ENCODE peak calls at places on chromosomes 11 and 22, in seven cellular contexts. R, V, M, X, K, E and Z are unnamed samples.
A peak's percentile ranks its signal among the peaks of the same experiment; 100 is the strongest.

GRCh38 chr11:17352925-17353227 is 1.3 kb downstream of the NCR3LG1 start:
- DNase-seq in V (no peak), M (no peak), X (no peak), R (peak; percentile 35), E (peak; percentile 52), K (peak; percentile 57), Z (peak; percentile 57)

GRCh38 chr11:35138606-35138948 is 394 bp upstream of the CD44 start:
- DNase-seq in E (no peak), M (no peak), R (no peak), K (no peak), V (no peak), X (no peak), Z (peak; percentile 31)

GRCh38 chr11:97537407-97538150 is 1147.8 kb downstream of the JRKL start:
- DNase-seq in E (no peak), X (no peak), M (no peak), R (no peak), K (no peak), V (no peak), Z (peak; percentile 51)

GRCh38 chr11:114257621-114258558 is 38.3 kb upstream of the NNMT start:
- DNase-seq in X (no peak), E (peak; percentile 81), R (peak; percentile 64), V (no peak), M (no peak), K (no peak), Z (no peak)

GRCh38 chr22:29827091-29827490 is 11.0 kb downstream of the ASCC2 start:
- DNase-seq in M (no peak), X (no peak), E (no peak), R (no peak), K (no peak), V (no peak), Z (no peak)

GRCh38 chr11:130847517-130847916 is 68.8 kb downstream of the SNX19 start:
- DNase-seq in V (peak; percentile 46), E (no peak), M (no peak), X (no peak), R (peak; percentile 9), K (no peak), Z (no peak)

GRCh38 chr11:102831128-102831708 is 12.2 kb downstream of the MMP3 start:
- DNase-seq in K (no peak), M (no peak), X (no peak), E (peak; percentile 40), V (no peak), R (peak; percentile 4), Z (no peak)

GRCh38 chr22:37701121-37701786 is 4.4 kb downstream of the TRIOBP start:
- DNase-seq in M (no peak), E (no peak), K (no peak), X (no peak), R (no peak), V (no peak), Z (no peak)

GRCh38 chr11:104843150-104843837 is 55.0 kb downstream of the CASP12 start:
- DNase-seq in V (no peak), X (no peak), E (no peak), M (no peak), K (no peak), R (no peak), Z (no peak)

GRCh38 chr22:30314918-30315317 is 11.8 kb downstream of the TBC1D10A start:
- DNase-seq in V (no peak), K (peak; percentile 39), M (no peak), X (peak; percentile 66), R (no peak), E (no peak), Z (no peak)

GRCh38 chr11:120184371-120184945 is 26.4 kb upstream of the OAF start:
- DNase-seq in V (no peak), X (no peak), K (no peak), M (no peak), R (no peak), E (no peak), Z (no peak)

GRCh38 chr11:17979770-17980371 is 33.0 kb downstream of the SERGEF start:
- DNase-seq in E (peak; percentile 59), M (no peak), K (peak; percentile 77), V (no peak), X (no peak), R (peak; percentile 31), Z (peak; percentile 37)

GRCh38 chr11:1177020-1177770 is 19.4 kb downstream of the MUC5AC start:
- DNase-seq in R (no peak), E (no peak), K (no peak), V (no peak), X (no peak), M (no peak), Z (no peak)

GRCh38 chr22:42856179-42856864 is 751 bp downstream of the ARFGAP3 start:
- DNase-seq in X (no peak), R (peak; percentile 25), M (no peak), V (no peak), K (no peak), E (no peak), Z (peak; percentile 18)

GRCh38 chr11:93100211-93100610 is 97.6 kb downstream of the SLC36A4 start:
- DNase-seq in R (no peak), E (no peak), K (no peak), X (no peak), M (no peak), V (no peak), Z (no peak)

GRCh38 chr11:30960387-30960992 is 374.3 kb upstream of the MPPED2 start:
- DNase-seq in R (peak; percentile 44), E (peak; percentile 30), V (peak; percentile 35), X (no peak), K (no peak), M (no peak), Z (peak; percentile 28)

GRCh38 chr11:117143390-117143789 is 697 bp upstream of the PAFAH1B2 start:
- DNase-seq in R (no peak), E (peak; percentile 59), M (no peak), K (peak; percentile 27), V (no peak), X (no peak), Z (peak; percentile 64)

GRCh38 chr22:40231618-40232313 is 54.0 kb downstream of the TNRC6B start:
- DNase-seq in X (no peak), R (no peak), E (no peak), M (no peak), K (no peak), V (no peak), Z (no peak)

DNA sequence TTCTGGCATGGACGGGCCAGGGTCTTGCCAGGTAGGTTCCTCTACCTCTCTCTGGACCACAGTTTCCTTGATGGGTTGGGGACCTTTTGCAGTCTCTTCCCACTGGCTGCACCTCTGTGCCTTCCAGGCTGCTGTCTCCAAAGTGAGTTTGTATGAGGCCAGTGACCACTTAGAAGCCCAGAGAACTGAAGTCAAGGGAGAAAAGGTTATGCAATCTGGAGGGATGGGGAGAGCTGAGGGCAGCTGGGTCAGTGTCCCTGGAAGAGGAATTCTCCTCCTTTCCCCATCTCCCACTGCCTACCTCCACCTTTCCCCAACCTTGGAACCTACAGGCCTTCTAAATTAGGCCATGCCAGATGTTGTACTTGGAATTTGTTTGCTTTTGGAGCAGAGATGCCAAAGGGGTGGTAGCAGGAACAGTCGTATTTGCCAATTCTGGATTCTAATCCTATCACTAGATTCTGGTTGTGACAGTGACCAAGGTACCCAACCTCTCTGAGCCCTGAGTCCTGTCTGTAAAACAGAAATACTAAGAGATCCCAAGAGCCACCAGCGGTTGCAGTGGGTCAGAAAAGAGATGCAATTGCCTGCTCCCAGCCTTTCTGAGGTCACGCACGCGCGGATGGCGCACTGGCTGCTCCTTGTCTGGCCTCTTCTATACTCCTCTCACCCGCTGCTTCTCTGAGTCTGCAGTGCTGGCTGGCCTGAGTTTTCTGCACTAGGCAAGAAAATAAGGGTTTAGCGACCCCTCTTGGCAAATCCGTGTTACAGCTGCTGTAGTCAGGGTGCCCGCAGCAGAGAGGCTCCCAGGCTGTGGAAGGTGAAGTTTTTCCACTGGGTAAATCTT is 10.7 kb upstream of the ACCSL start:
- DNase-seq in E (peak; percentile 80), X (peak; percentile 4), V (peak; percentile 61), K (peak; percentile 47), M (peak; percentile 61), R (peak; percentile 63), Z (peak; percentile 90)
- TF ChIP-seq JUND in E (no peak), X (no peak), V (no peak), K (no peak), M (no peak), R (no peak), Z (no peak)

GRCh38 chr11:84675631-84676030 is 951.5 kb downstream of the DLG2 start:
- DNase-seq in X (no peak), M (no peak), V (no peak), R (no peak), K (no peak), E (no peak), Z (no peak)
- TF ChIP-seq JUND in X (no peak), M (no peak), V (no peak), R (no peak), K (no peak), E (no peak), Z (no peak)

GRCh38 chr11:74326665-74327064 is 15.2 kb upstream of the P4HA3 start:
- DNase-seq in M (no peak), E (no peak), V (no peak), K (no peak), X (no peak), R (no peak), Z (no peak)

GRCh38 chr11:74327076-74327475 is 15.6 kb upstream of the P4HA3 start:
- DNase-seq in K (no peak), V (no peak), X (no peak), E (no peak), M (no peak), R (no peak), Z (no peak)

GRCh38 chr11:74333193-74333592 is 21.8 kb upstream of the P4HA3 start:
- DNase-seq in R (no peak), E (no peak), X (no peak), K (no peak), M (no peak), V (no peak), Z (no peak)

GRCh38 chr11:74332272-74332671 is 20.8 kb upstream of the P4HA3 start:
- DNase-seq in X (no peak), R (no peak), E (no peak), V (no peak), K (no peak), M (no peak), Z (no peak)

GRCh38 chr11:74330065-74330858 is 18.8 kb upstream of the P4HA3 start:
- DNase-seq in E (no peak), V (no peak), R (no peak), K (no peak), M (no peak), X (no peak), Z (no peak)
- TF ChIP-seq JUND in E (peak; percentile 50), V (no peak), R (no peak), K (no peak), M (no peak), X (no peak), Z (no peak)

GRCh38 chr11:47377571-47378010 is 756 bp downstream of the SPI1 start:
- DNase-seq in V (no peak), X (no peak), E (peak; percentile 27), K (peak; percentile 58), M (no peak), R (no peak), Z (no peak)

GRCh38 chr11:47376543-47377371 is 1.6 kb downstream of the SPI1 start:
- DNase-seq in M (no peak), K (peak; percentile 79), R (no peak), V (no peak), X (no peak), E (peak; percentile 27), Z (no peak)

GRCh38 chr11:47379317-47379716 is 970 bp upstream of the SPI1 start:
- DNase-seq in M (no peak), K (no peak), X (no peak), V (no peak), R (no peak), E (no peak), Z (no peak)

GRCh38 chr11:47378836-47379170 is 456 bp upstream of the SPI1 start:
- DNase-seq in M (no peak), R (no peak), V (no peak), X (no peak), E (no peak), K (no peak), Z (no peak)

GRCh38 chr11:47378011-47378835 is at the start of gene SPI1:
- DNase-seq in X (peak; percentile 41), M (no peak), E (peak; percentile 43), V (no peak), R (no peak), K (peak; percentile 88), Z (no peak)
- TF ChIP-seq JUND in X (peak; percentile 28), M (no peak), E (no peak), V (no peak), R (no peak), K (peak; percentile 97), Z (no peak)